ENCODE peak calls at places on chromosome 21, in four cellular contexts. One of them, this sample, is unnamed. For H4K20me1, the result is how much of the 10 kb centered on the place peaks cover.

GRCh38 chr21:26952274-26953066 is 14.4 kb downstream of the ADAMTS5 start:
- DNase-seq in HCT116: no peak
- DNase-seq in hepatocyte: no peak
- DNase-seq in GM23338: peak
- DNase-seq in this sample: no peak

GRCh38 chr21:30057108-30057507 is 109.5 kb downstream of the CLDN17 start:
- DNase-seq in HCT116: no peak
- DNase-seq in hepatocyte: no peak
- DNase-seq in GM23338: no peak
- DNase-seq in this sample: no peak

GRCh38 chr21:33396966-33397365 is 6.2 kb upstream of the IFNGR2 start:
- DNase-seq in HCT116: no peak
- DNase-seq in hepatocyte: peak
- DNase-seq in GM23338: no peak
- DNase-seq in this sample: no peak

GRCh38 chr21:20388400-20388799 is 609.8 kb upstream of the NCAM2 start:
- DNase-seq in HCT116: no peak
- DNase-seq in hepatocyte: no peak
- DNase-seq in GM23338: peak
- DNase-seq in this sample: no peak

GRCh38 chr21:37437376-37438080 is 71.0 kb downstream of the DYRK1A start:
- DNase-seq in HCT116: no peak
- DNase-seq in hepatocyte: no peak
- DNase-seq in GM23338: no peak
- DNase-seq in this sample: no peak

GRCh38 chr21:26842976-26843911 is 2.0 kb downstream of the ADAMTS1 start:
- DNase-seq in HCT116: no peak
- DNase-seq in hepatocyte: peak
- DNase-seq in GM23338: peak
- DNase-seq in this sample: no peak

GRCh38 chr21:42524341-42525227 is 10.9 kb downstream of the SLC37A1 start:
- DNase-seq in HCT116: no peak
- DNase-seq in hepatocyte: peak
- DNase-seq in GM23338: peak
- DNase-seq in this sample: peak

GRCh38 chr21:36994501-36995189 is 11.9 kb upstream of the RIPPLY3 start:
- DNase-seq in HCT116: no peak
- DNase-seq in hepatocyte: peak
- DNase-seq in GM23338: peak
- DNase-seq in this sample: no peak

GRCh38 chr21:42554251-42554937 is 40.7 kb downstream of the SLC37A1 start:
- DNase-seq in HCT116: no peak
- DNase-seq in hepatocyte: no peak
- DNase-seq in GM23338: peak
- DNase-seq in this sample: no peak

GRCh38 chr21:36700961-36701911 is 2.3 kb downstream of the SIM2 start:
- DNase-seq in HCT116: no peak
- DNase-seq in hepatocyte: no peak
- DNase-seq in GM23338: peak
- DNase-seq in this sample: no peak

GRCh38 chr21:33859373-33860102 is 56.1 kb downstream of the ATP5PO start:
- DNase-seq in HCT116: no peak
- DNase-seq in hepatocyte: no peak
- DNase-seq in GM23338: no peak
- DNase-seq in this sample: no peak

GRCh38 chr21:43644609-43645008 is 14.7 kb downstream of the HSF2BP start:
- DNase-seq in HCT116: no peak
- DNase-seq in hepatocyte: no peak
- DNase-seq in GM23338: no peak
- DNase-seq in this sample: no peak

DNA sequence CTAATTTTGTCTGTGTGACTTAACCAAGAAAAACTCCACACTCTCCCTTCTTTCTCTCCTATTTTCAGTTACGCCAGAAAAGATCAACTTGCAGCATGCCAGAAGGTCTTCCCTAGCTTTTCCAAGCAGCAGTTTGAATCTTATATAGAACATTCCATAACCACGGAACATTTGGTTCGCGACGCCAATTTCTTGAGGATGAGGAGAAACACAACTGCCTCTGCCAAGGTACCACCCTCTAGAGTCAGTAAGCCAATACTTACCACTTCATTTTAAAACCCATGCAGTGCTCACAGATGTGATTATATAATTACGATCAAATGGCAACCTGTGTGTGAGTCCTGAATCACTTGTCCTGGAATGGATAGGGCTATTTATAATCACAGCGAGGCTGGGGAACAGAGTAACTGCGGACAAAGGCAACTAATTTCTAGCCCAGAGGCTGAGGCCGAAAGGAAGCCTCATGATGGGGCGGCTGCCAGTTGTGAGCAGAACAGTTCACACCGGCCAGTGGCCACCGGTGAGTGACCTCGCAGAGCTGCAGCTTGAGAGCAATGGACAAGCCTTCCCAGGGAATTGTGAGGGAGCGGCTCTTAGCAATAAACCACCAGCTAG is 43.2 kb upstream of the BACE2 start:
- DNase-seq in HCT116: no peak
- DNase-seq in hepatocyte: no peak
- DNase-seq in GM23338: no peak
- DNase-seq in this sample: no peak
- H3K27ac ChIP-seq in HCT116: no peak
- H3K27ac ChIP-seq in hepatocyte: no peak
- H3K27ac ChIP-seq in GM23338: no peak
- H3K27ac ChIP-seq in this sample: no peak

GRCh38 chr21:44857127-44857892 is 16.2 kb downstream of the PTTG1IP start:
- DNase-seq in HCT116: no peak
- DNase-seq in hepatocyte: no peak
- DNase-seq in GM23338: no peak
- DNase-seq in this sample: no peak

GRCh38 chr21:44854664-44855446 is 18.6 kb downstream of the PTTG1IP start:
- DNase-seq in HCT116: no peak
- DNase-seq in hepatocyte: no peak
- DNase-seq in GM23338: no peak
- DNase-seq in this sample: no peak

GRCh38 chr21:44854391-44854663 is 19.2 kb downstream of the PTTG1IP start:
- DNase-seq in HCT116: no peak
- DNase-seq in hepatocyte: no peak
- DNase-seq in GM23338: no peak
- DNase-seq in this sample: no peak

GRCh38 chr21:44855572-44855971 is 17.9 kb downstream of the PTTG1IP start:
- DNase-seq in HCT116: no peak
- DNase-seq in hepatocyte: no peak
- DNase-seq in GM23338: no peak
- DNase-seq in this sample: no peak

DNA sequence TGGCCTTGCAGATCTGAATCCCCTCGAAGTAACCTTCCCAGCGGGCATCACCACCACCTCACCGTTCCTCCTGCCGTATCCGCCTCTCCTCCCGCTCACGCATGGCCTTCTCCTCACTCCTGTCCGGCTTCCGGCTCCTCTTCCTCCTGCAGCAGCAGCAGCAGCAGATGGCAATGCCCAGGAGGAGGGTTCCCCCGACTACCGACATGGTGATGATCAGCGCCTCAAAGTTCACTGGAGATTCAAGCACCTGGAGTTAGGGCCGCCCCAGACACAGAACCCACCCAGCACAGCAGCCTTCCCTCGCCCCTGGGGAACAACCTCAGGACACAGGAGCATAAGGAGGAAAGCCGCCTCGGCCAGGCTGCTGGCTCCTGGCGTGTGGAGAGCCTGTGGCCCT is 17.4 kb downstream of the PTTG1IP start:
- DNase-seq in HCT116: no peak
- DNase-seq in hepatocyte: no peak
- DNase-seq in GM23338: no peak
- DNase-seq in this sample: no peak
- H4K20me1 ChIP-seq in HCT116: under half
- H4K20me1 ChIP-seq in hepatocyte: half or more
- H4K20me1 ChIP-seq in GM23338: under half
- H4K20me1 ChIP-seq in this sample: under half

DNA sequence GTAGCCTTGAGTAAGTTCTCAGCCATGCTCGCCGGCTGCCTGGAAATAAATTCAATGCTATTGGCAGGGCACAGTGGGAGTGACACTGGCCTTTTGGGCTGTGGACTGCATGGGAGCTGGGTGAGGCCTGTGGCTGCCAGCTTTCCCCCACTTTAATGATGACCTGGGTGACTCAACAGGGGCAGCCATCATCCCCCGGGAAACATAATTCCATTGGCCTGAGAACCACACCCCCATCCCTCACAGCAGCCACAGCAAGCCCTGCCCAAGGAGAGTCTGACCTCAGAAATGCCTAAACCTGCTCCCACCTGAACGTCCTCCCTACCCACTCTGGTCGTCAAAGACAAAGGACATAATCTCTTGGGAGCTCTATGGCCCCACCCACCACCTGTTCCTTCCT is 384.0 kb downstream of the LTN1 start:
- DNase-seq in HCT116: no peak
- DNase-seq in hepatocyte: no peak
- DNase-seq in GM23338: no peak
- DNase-seq in this sample: peak
- TF ChIP-seq EZH2phosphoT487 in HCT116: no peak
- TF ChIP-seq EZH2phosphoT487 in hepatocyte: no peak
- TF ChIP-seq EZH2phosphoT487 in GM23338: no peak
- TF ChIP-seq EZH2phosphoT487 in this sample: no peak

GRCh38 chr21:16425297-16425696 is 695.5 kb downstream of the USP25 start:
- DNase-seq in HCT116: no peak
- DNase-seq in hepatocyte: no peak
- DNase-seq in GM23338: no peak
- DNase-seq in this sample: no peak
- H3K27ac ChIP-seq in HCT116: no peak
- H3K27ac ChIP-seq in hepatocyte: no peak
- H3K27ac ChIP-seq in GM23338: no peak
- H3K27ac ChIP-seq in this sample: no peak

GRCh38 chr21:34970126-34970525 is 79.0 kb downstream of the RUNX1 start:
- DNase-seq in HCT116: no peak
- DNase-seq in hepatocyte: no peak
- DNase-seq in GM23338: no peak
- DNase-seq in this sample: no peak

GRCh38 chr21:34965200-34966174 is 83.6 kb downstream of the RUNX1 start:
- DNase-seq in HCT116: no peak
- DNase-seq in hepatocyte: no peak
- DNase-seq in GM23338: no peak
- DNase-seq in this sample: no peak

GRCh38 chr21:34968414-34969333 is 80.4 kb downstream of the RUNX1 start:
- DNase-seq in HCT116: no peak
- DNase-seq in hepatocyte: no peak
- DNase-seq in GM23338: no peak
- DNase-seq in this sample: no peak

GRCh38 chr21:34969431-34970036 is 79.6 kb downstream of the RUNX1 start:
- DNase-seq in HCT116: no peak
- DNase-seq in hepatocyte: no peak
- DNase-seq in GM23338: no peak
- DNase-seq in this sample: no peak

DNA sequence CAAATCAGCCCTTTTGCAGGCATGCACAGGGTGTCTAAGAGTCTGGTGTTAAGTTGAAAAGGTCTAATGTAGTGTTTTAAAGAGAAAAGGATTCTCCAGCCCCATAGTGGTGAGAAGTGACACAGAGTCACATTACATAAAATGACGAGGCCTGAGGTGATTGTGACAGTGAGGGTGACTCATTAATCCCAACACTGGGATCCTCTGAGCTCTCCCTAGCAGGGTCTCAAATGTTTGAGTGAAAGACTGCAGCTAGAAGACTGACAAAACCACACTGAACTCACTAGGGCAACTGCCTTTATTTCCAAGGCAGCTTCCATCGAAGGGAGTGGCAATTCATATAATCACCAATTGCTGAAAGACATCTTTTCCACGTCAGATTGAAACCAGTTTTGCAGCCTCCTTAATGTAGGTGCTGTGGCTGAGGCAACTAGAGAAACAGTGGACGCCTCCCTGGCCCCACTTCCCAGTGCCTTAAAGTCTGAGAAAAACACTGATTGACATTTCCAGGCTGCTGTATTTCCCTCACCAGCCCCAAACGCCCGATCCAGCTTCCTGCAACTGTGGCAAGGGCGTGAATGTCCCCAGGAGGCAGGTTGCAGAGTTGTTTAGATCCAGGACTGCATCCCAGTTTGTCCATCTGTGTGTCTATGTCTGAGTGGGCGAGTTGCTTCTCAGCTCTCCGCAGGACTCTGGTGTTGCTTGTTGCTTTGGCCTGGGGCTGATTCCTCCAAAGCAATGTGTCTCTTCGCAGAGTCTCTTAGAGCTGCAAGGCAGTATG is 81.4 kb downstream of the RUNX1 start:
- DNase-seq in HCT116: no peak
- DNase-seq in hepatocyte: peak
- DNase-seq in GM23338: no peak
- DNase-seq in this sample: no peak
- H4K20me1 ChIP-seq in HCT116: under half
- H4K20me1 ChIP-seq in hepatocyte: under half
- H4K20me1 ChIP-seq in GM23338: under half
- H4K20me1 ChIP-seq in this sample: under half

This sample was measured in OCI-LY7.